ENCODE peak calls at places on chromosomes 3 and 15, in ten cellular contexts. H, P, F, D, U, B, Y, O, N and K are unnamed samples.

GRCh38 chr3:160841455-160841854 is 85.4 kb downstream of the PPM1L start:
- DNase-seq in Y (no peak), B (no peak), H (no peak), P (no peak), D (no peak), U (no peak), N (no peak), F (no peak), O (no peak), K (no peak)

GRCh38 chr3:38003371-38003816 is 12.8 kb downstream of the VILL start:
- DNase-seq in D (peak; percentile 79), F (peak; percentile 78), Y (peak; percentile 73), O (no peak), U (peak; percentile 47), N (peak; percentile 79), B (peak; percentile 23), H (peak; percentile 52), P (peak; percentile 48), K (no peak)

GRCh38 chr15:25611603-25612002 is 172.8 kb upstream of the UBE3A start:
- DNase-seq in F (no peak), D (no peak), N (no peak), U (no peak), O (no peak), B (no peak), P (no peak), Y (no peak), H (no peak), K (no peak)

GRCh38 chr15:99454941-99455795 is 110.6 kb upstream of the MEF2A start:
- DNase-seq in Y (peak; percentile 66), F (no peak), D (peak; percentile 66), H (peak; percentile 98), N (no peak), B (peak; percentile 98), U (peak; percentile 93), O (peak; percentile 86), P (peak; percentile 97), K (peak; percentile 14)

GRCh38 chr3:123081718-123082369 is 15.0 kb downstream of the PDIA5 start:
- DNase-seq in H (no peak), O (no peak), F (no peak), B (no peak), Y (no peak), P (no peak), N (no peak), D (no peak), U (no peak), K (no peak)

GRCh38 chr3:62678841-62679240 is 196.4 kb downstream of the CADPS start:
- DNase-seq in P (no peak), H (no peak), U (no peak), N (peak; percentile 64), O (no peak), B (no peak), Y (no peak), F (no peak), D (no peak), K (no peak)

GRCh38 chr3:138426211-138426610 is 8.2 kb upstream of the ESYT3 start:
- DNase-seq in B (peak; percentile 14), O (peak; percentile 42), F (no peak), D (no peak), H (peak; percentile 58), N (peak; percentile 46), Y (no peak), P (no peak), U (no peak), K (no peak)

GRCh38 chr15:38084289-38084688 is 149.8 kb downstream of the TMCO5A start:
- DNase-seq in B (peak; percentile 77), N (no peak), P (peak; percentile 12), D (no peak), O (no peak), F (no peak), U (peak; percentile 58), Y (no peak), H (peak; percentile 39), K (no peak)

GRCh38 chr3:183493296-183494045 is 62.0 kb downstream of the KLHL6 start:
- DNase-seq in D (no peak), Y (peak; percentile 20), U (no peak), O (peak; percentile 29), P (no peak), H (no peak), B (no peak), F (no peak), N (no peak), K (no peak)

GRCh38 chr3:106945435-106945834 is 431.8 kb upstream of the CCDC54 start:
- DNase-seq in O (no peak), Y (no peak), D (no peak), H (peak; percentile 4), P (no peak), B (no peak), U (no peak), F (no peak), N (no peak), K (no peak)

GRCh38 chr3:101340591-101340990 is 20.2 kb upstream of the IMPG2 start:
- DNase-seq in D (no peak), O (no peak), U (no peak), F (no peak), N (no peak), B (peak; percentile 21), H (no peak), P (no peak), Y (no peak), K (no peak)

GRCh38 chr3:172367205-172368105 is 80.8 kb downstream of the GHSR start:
- DNase-seq in U (peak; percentile 54), O (peak; percentile 25), P (no peak), Y (no peak), D (no peak), N (no peak), F (no peak), H (peak; percentile 73), B (peak; percentile 81), K (no peak)

GRCh38 chr15:87661481-87661880 is 595.1 kb downstream of the NTRK3 start:
- DNase-seq in D (no peak), Y (no peak), F (no peak), O (no peak), B (no peak), P (no peak), U (no peak), H (no peak), N (no peak), K (no peak)

GRCh38 chr15:67906382-67906781 is 66.5 kb upstream of the RNU6-1 start:
- DNase-seq in F (no peak), P (no peak), D (no peak), B (no peak), Y (no peak), N (no peak), U (no peak), O (no peak), H (peak; percentile 56), K (no peak)

DNA sequence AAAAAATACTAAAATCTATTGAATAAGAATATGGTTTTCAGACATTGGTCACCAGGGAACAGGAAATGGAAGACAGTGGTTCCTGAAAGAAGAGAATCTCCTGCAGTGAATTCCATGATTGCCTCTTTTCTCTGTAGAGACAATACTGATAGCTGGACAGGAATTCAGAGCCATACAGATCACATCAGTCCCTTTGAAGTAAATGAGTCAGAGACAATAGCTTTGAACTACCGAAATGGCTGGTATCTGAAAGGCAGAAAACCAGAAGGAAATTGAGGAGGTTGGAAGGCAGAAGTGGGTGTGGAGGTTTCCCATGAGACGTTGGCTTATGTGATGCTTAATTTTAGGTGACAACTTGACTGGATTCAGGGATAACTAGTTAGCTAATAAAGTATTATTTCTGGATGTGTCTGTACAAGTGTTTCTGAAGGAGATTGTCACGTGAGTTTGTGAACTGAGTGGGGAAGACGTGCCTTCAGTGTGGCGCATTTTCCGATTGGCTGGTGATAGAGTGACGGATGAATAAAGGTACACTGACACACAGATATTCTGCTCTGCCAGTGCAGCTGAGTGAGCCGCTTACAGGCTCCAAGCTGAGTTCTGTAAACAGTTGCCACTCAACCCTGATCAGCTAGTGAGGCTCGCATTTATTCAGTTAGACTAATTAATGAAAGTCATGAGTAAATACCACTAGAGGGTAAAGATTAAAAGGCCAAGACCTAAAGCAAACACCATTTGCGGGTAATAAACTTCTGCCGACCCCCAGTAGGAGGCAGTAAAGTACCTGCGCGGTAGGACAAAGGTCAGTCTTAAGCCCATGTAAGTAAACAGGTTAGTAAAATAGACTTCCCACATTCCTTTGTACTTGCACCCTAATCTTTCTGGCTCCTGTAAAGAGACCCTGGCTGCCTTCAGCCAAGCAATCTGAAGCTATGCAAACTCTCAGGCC is 1298.6 kb downstream of the SI start:
- DNase-seq in N (peak; percentile 22), P (no peak), Y (no peak), H (no peak), U (no peak), F (no peak), D (no peak), O (no peak), B (no peak), K (no peak)
- TF ChIP-seq CTCF in N (peak; percentile 61), P (no peak), Y (no peak), H (no peak), U (no peak), F (no peak), D (no peak), O (peak; percentile 21), B (no peak), K (no peak)

DNA sequence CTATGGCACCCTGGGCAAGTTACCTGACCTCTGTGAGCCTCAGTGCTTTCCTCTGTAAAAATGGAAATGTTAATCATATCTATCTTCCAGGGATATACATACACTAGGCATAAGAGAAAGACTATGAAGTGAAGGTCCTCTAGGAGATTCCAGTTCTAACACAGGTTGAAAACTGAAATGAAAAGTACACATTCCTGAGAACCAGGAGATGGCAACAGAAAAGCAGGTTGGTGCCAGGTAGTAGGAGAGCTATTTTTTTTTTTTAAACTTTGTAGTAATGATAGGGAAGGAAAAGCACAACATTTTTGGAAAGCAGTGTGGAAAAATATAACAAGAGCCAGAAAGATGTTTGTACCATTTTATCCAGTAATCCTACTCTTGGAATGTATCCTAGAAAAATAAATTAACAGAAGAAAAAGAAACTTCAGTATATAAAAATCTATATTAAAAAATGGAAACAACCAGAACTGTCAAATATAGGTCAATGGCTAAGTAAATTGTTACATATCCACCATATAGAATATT is 189.9 kb downstream of the DTWD1 start:
- DNase-seq in D (no peak), B (no peak), H (no peak), O (no peak), N (no peak), U (no peak), Y (no peak), F (no peak), P (no peak), K (no peak)
- TF ChIP-seq CTCF in D (no peak), B (no peak), H (no peak), O (no peak), N (no peak), U (no peak), Y (no peak), F (no peak), P (no peak), K (no peak)

DNA sequence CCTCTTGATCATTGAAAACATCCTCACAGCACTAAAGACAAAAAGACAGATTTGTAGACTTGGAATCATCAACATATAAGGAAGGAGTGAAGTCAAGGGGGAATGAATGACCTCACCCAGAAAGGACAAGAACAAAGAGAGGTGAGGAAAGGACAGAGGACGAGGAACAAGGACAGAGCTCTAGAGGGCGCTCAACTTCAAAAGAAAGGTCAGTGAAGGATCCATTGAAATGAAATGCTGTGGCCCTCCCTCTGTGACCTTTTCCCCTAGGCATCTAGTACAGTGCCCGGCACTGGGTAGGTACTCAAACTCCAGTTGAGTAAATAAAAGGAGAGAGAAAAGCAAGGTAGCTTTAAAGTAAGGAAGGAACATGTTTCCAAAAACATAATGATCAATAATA is 2.6 kb downstream of the ATP8B4 start:
- DNase-seq in F (peak; percentile 31), N (peak; percentile 65), D (no peak), U (peak; percentile 9), O (no peak), P (peak; percentile 57), Y (no peak), B (no peak), H (peak; percentile 22), K (no peak)
- TF ChIP-seq CTCF in F (peak; percentile 18), N (peak; percentile 57), D (no peak), U (peak; percentile 37), O (peak; percentile 42), P (peak; percentile 16), Y (no peak), B (peak; percentile 15), H (peak; percentile 33), K (no peak)

GRCh38 chr3:30751610-30752299 is 142.7 kb downstream of the GADL1 start:
- DNase-seq in P (peak; percentile 52), N (peak; percentile 71), F (peak; percentile 45), B (peak; percentile 46), U (peak; percentile 74), Y (no peak), D (peak; percentile 47), H (peak; percentile 67), O (no peak), K (no peak)
- TF ChIP-seq CTCF in P (no peak), N (peak; percentile 59), F (no peak), B (no peak), U (peak; percentile 69), Y (no peak), D (peak; percentile 43), H (peak; percentile 54), O (peak; percentile 21), K (peak; percentile 19)